ENCODE peak calls at places on chromosomes 12 and 14, in five cellular contexts. D, N, L, X and Z are unnamed samples. For H3K4me1, the result is how much of the 10 kb centered on the place peaks cover.

GRCh38 chr12:25970916-25971674 is 12.6 kb downstream of the RASSF8 start:
- DNase-seq in D (no peak), N (no peak), L (no peak), X (no peak), Z (no peak)

GRCh38 chr14:105891631-105892452 is 365.5 kb downstream of the TMEM121 start:
- DNase-seq in D (no peak), N (peak), L (no peak), X (no peak), Z (no peak)

GRCh38 chr12:26239508-26240328 is 44.3 kb downstream of the SSPN start:
- DNase-seq in D (no peak), N (peak), L (no peak), X (peak), Z (no peak)

GRCh38 chr12:101407054-101407437 is 526 bp downstream of the ARL1 start:
- DNase-seq in D (peak), N (no peak), L (no peak), X (peak), Z (peak)

GRCh38 chr12:122834921-122835692 is at the start of gene HIP1R:
- DNase-seq in D (peak), N (peak), L (peak), X (peak), Z (peak)

GRCh38 chr14:55752580-55753365 is 172.8 kb downstream of the KTN1 start:
- DNase-seq in D (no peak), N (no peak), L (no peak), X (peak), Z (no peak)

GRCh38 chr14:56322531-56322930 is 204.3 kb downstream of the PELI2 start:
- DNase-seq in D (no peak), N (no peak), L (no peak), X (no peak), Z (no peak)

GRCh38 chr14:104924421-104925213 is at the start of gene PLD4:
- DNase-seq in D (peak), N (no peak), L (no peak), X (no peak), Z (no peak)

GRCh38 chr12:80700327-80700726 is 7.1 kb upstream of the MYF6 start:
- DNase-seq in D (no peak), N (no peak), L (no peak), X (no peak), Z (no peak)

GRCh38 chr12:128109636-128110035 is 157.3 kb upstream of the TMEM132C start:
- DNase-seq in D (no peak), N (no peak), L (no peak), X (no peak), Z (no peak)

GRCh38 chr12:21527451-21528180 is 1.5 kb downstream of the SPX start:
- DNase-seq in D (peak), N (peak), L (peak), X (peak), Z (peak)

GRCh38 chr12:52517888-52518287 is 2.3 kb downstream of the KRT5 start:
- DNase-seq in D (no peak), N (no peak), L (no peak), X (no peak), Z (no peak)

GRCh38 chr14:59055439-59056045 is 132.9 kb upstream of the DAAM1 start:
- DNase-seq in D (peak), N (no peak), L (no peak), X (peak), Z (no peak)

DNA sequence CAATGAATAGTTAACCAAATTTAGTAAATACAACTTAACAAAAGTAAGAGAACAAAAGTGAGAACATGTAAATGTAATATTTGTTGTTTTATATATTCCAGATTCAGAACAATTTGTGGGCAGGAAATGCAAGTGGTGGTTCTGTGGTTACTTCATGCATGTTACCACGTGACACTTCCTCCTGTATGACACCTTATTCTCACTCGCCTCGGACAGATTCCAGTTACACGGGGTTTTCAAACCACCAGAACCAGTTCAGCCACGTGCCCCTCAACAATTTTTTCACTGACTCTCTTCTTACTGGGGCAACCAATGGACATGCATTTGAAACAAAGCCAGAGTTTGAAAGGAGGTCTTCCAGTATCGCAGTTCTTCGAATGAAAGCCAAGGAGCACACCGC is 21.0 kb downstream of the ALX1 start:
- DNase-seq in D (no peak), N (no peak), L (no peak), X (no peak), Z (no peak)
- H3K4me1 ChIP-seq in D (under half), N (under half), L (under half), X (under half), Z (under half)

GRCh38 chr12:48765753-48766162 is 23.1 kb downstream of the ADCY6 start:
- DNase-seq in D (no peak), N (no peak), L (no peak), X (no peak), Z (no peak)
- H3K4me3 ChIP-seq in D (no peak), N (no peak), L (no peak), X (no peak), Z (no peak)

GRCh38 chr14:60980811-60981625 is at the start of the genes SLC38A6 and TRMT5:
- DNase-seq in D (peak), N (peak), L (peak), X (peak), Z (peak)
- H3K4me1 ChIP-seq in D (under half), N (under half), L (under half), X (half or more), Z (under half)

GRCh38 chr14:99593971-99594841 is 9.8 kb downstream of the CCDC85C start:
- DNase-seq in D (no peak), N (peak), L (no peak), X (no peak), Z (no peak)

GRCh38 chr14:99595524-99595923 is 8.5 kb downstream of the CCDC85C start:
- DNase-seq in D (no peak), N (peak), L (no peak), X (no peak), Z (no peak)

GRCh38 chr14:99596772-99597171 is 7.2 kb downstream of the CCDC85C start:
- DNase-seq in D (no peak), N (no peak), L (peak), X (no peak), Z (no peak)

GRCh38 chr14:99596071-99596627 is 7.9 kb downstream of the CCDC85C start:
- DNase-seq in D (no peak), N (peak), L (no peak), X (peak), Z (no peak)

DNA sequence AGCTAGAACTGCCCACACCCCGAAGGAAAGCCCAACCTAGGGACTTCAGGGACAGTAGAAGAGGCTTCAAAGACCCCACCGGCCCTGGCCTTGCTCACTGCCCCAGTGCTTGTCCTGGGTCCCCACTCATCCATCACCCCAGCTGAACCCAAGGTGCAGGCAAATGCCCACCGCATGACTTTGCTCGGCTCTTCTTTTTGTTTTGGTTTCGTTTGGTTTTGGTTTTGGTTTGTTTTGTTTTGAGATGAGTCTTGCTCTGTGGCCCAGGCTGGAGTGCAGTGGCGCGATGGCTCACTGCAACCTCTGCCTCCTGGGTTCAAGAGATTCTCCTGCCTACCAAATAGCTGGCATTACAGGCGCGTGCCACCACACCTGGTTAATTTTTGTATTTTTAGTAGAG is 9.0 kb downstream of the CCDC85C start:
- DNase-seq in D (no peak), N (peak), L (no peak), X (no peak), Z (no peak)
- H3K4me3 ChIP-seq in D (no peak), N (no peak), L (no peak), X (no peak), Z (peak)

DNA sequence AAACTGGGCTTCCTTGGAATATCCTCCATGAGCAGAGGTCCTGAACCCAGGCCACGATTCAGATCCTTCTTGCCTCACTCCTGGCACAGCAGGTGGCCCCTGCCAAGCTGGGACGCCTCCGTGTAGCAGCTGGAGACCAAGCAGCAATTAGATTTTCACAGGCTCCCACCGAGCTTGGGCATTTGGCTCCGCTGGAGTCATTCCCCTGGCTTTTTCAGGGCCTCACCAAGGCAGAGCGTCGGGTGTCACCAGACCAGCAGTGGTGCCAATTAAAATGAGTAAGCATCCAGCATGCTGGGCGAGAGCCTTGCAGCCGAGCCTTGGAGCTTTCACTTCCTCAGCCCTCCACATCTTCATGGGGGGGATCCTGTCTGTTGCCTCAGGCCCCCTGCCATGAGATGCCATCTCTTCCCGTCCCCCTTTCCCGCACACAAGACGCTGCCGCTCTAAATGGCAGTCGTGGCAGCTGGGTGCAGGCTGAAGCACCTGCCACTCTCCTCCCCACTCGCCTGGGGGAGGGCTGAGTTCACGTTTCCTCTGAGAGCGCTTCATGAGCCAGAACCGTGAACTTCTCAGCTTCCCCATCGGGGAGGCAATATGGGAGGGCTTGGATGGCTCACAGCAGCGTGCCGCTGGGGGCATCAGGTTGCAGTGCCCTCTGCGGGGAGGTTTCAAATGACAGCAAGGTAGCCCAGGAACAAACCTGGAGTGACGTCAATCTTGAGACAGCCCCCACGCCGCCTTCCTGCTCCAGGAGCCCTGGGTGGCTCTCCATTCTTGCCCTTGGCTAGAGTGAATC is 11.7 kb downstream of the TPCN1 start:
- DNase-seq in D (peak), N (no peak), L (peak), X (no peak), Z (peak)
- H3K4me1 ChIP-seq in D (half or more), N (under half), L (half or more), X (under half), Z (under half)